ENCODE peak calls at places on chromosomes 11 and 22, in six cellular contexts. J is body of pancreas, T is uterus, M is heart right ventricle, F is AG09309, H is lower leg skin. S is an unnamed sample.

GRCh38 chr22:43270314-43270908 is 72.8 kb downstream of the SCUBE1 start:
- DNase-seq in T (no peak), H (no peak), J (no peak), F (no peak), M (no peak), S (no peak)

GRCh38 chr11:119206512-119207299 is 567 bp downstream of the CBL start:
- DNase-seq in J (peak; percentile 52), M (peak; percentile 67), T (peak; percentile 59), H (peak; percentile 39), F (no peak), S (peak; percentile 24)

GRCh38 chr11:33324211-33324985 is 67.2 kb downstream of the HIPK3 start:
- DNase-seq in T (no peak), H (no peak), M (no peak), F (no peak), J (no peak), S (no peak)

GRCh38 chr11:44969853-44970252 is 19.2 kb upstream of the TP53I11 start:
- DNase-seq in F (no peak), M (no peak), H (no peak), J (no peak), T (no peak), S (no peak)

GRCh38 chr11:12087075-12087775 is 23.2 kb upstream of the MICAL2 start:
- DNase-seq in J (no peak), F (peak; percentile 64), H (peak; percentile 66), M (no peak), T (no peak), S (peak; percentile 51)

GRCh38 chr11:18726040-18726439 is at the start of gene IGSF22:
- DNase-seq in H (no peak), F (no peak), T (no peak), J (no peak), M (no peak), S (no peak)

GRCh38 chr11:65486570-65487466 is 12.0 kb upstream of the MALAT1 start:
- DNase-seq in F (no peak), H (no peak), M (no peak), J (no peak), T (no peak), S (no peak)

GRCh38 chr22:31269892-31270574 is 22.3 kb downstream of the PIK3IP1 start:
- DNase-seq in J (no peak), F (no peak), M (no peak), H (no peak), T (no peak), S (no peak)

GRCh38 chr11:1998861-1999260 is 1.2 kb upstream of the H19 start:
- DNase-seq in T (no peak), F (no peak), J (no peak), M (no peak), H (no peak), S (no peak)

GRCh38 chr22:23457586-23457985 is 122.5 kb downstream of the IGLL1 start:
- DNase-seq in T (no peak), F (no peak), M (no peak), J (no peak), H (no peak), S (no peak)

GRCh38 chr22:33006220-33006954 is 51.8 kb downstream of the SYN3 start:
- DNase-seq in T (no peak), H (peak; percentile 30), J (no peak), M (no peak), F (no peak), S (no peak)

GRCh38 chr11:19281041-19281440 is 40.3 kb upstream of the E2F8 start:
- DNase-seq in F (no peak), M (no peak), H (no peak), J (no peak), T (no peak), S (peak; percentile 35)

GRCh38 chr11:87392665-87393064 is 354.9 kb downstream of the TMEM135 start:
- DNase-seq in F (no peak), T (no peak), H (no peak), J (no peak), M (no peak), S (no peak)

GRCh38 chr11:64065141-64065465 is 29.4 kb downstream of the FLRT1 start:
- DNase-seq in M (no peak), H (no peak), T (no peak), F (no peak), J (no peak), S (no peak)

GRCh38 chr22:49305966-49306631 is 521.6 kb downstream of the BRD1 start:
- DNase-seq in J (peak; percentile 9), M (no peak), F (no peak), H (no peak), T (no peak), S (no peak)

GRCh38 chr11:86743223-86744118 is 56.9 kb upstream of the PRSS23 start:
- DNase-seq in T (peak; percentile 56), M (no peak), H (peak; percentile 76), J (no peak), F (peak; percentile 91), S (no peak)

GRCh38 chr22:23579870-23580585 is at the start of gene IGLL1:
- DNase-seq in H (no peak), F (no peak), M (no peak), J (no peak), T (no peak), S (no peak)

GRCh38 chr11:44573333-44573732 is 7.9 kb downstream of the CD82 start:
- DNase-seq in F (no peak), T (no peak), M (no peak), H (no peak), J (no peak), S (no peak)

GRCh38 chr11:119525180-119525854 is 102.3 kb upstream of the THY1 start:
- DNase-seq in H (no peak), T (no peak), M (no peak), J (no peak), F (no peak), S (no peak)

GRCh38 chr11:66617148-66617814 is 851 bp downstream of the RBM14 start:
- DNase-seq in T (no peak), J (no peak), M (peak; percentile 80), F (no peak), H (peak; percentile 71), S (no peak)

GRCh38 chr22:35037089-35037488 is 28.9 kb upstream of the ISX start:
- DNase-seq in J (no peak), M (no peak), T (no peak), H (no peak), F (no peak), S (no peak)

GRCh38 chr11:93219440-93219839 is 21.6 kb upstream of the SLC36A4 start:
- DNase-seq in T (no peak), J (no peak), M (no peak), H (no peak), F (no peak), S (no peak)

GRCh38 chr11:7165911-7166310 is 77.1 kb downstream of the RBMXL2 start:
- DNase-seq in T (no peak), H (no peak), F (no peak), J (no peak), M (no peak), S (no peak)

GRCh38 chr22:25965331-25965730 is 203.9 kb upstream of the SEZ6L start:
- DNase-seq in F (no peak), H (no peak), T (no peak), J (no peak), M (no peak), S (no peak)

GRCh38 chr11:29258411-29258810 is 758.4 kb downstream of the KCNA4 start:
- DNase-seq in H (no peak), M (no peak), J (no peak), T (no peak), F (no peak), S (no peak)

GRCh38 chr11:29263971-29264682 is 752.7 kb downstream of the KCNA4 start:
- DNase-seq in J (no peak), H (no peak), T (no peak), M (no peak), F (peak; percentile 37), S (no peak)

GRCh38 chr11:29261831-29262230 is 755.0 kb downstream of the KCNA4 start:
- DNase-seq in M (no peak), J (no peak), T (no peak), F (no peak), H (no peak), S (no peak)

GRCh38 chr11:29256580-29256979 is 760.2 kb downstream of the KCNA4 start:
- DNase-seq in T (no peak), H (no peak), J (no peak), M (no peak), F (no peak), S (no peak)

GRCh38 chr11:29260939-29261705 is 755.7 kb downstream of the KCNA4 start:
- DNase-seq in J (no peak), H (no peak), T (no peak), F (no peak), M (no peak), S (no peak)
- TF ChIP-seq CTCF in J (no peak), H (no peak), T (no peak), F (peak; percentile 10), M (no peak), S (no peak)

DNA sequence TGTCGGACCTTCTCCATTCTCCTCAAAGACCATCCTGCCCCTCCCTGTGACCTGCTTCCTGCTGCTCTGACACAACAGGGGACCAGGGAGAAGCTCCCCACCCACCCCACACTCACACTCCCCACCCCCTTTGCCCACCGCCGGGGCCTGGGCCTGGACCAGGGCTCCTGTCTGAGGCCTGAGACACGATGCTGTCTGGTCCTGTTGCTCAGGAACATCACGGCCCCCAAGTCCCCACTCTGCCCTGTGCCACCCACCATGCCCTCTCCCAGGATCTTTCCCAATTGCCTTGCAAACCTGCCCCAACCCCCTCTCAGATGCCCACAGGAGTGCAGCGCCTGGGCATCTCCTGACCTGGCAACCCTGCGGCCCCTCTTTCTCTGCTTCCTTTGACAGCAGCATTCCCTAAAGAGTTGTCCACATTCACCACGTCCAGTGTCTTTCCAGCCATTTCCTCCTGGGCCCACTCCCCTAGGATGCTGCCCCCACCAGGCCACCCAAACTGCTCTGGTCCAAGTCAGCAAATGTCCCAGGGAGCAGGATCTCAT is 10.8 kb downstream of the CSF2RB start:
- DNase-seq in J (no peak), H (no peak), M (no peak), T (no peak), F (no peak), S (no peak)
- TF ChIP-seq CTCF in J (no peak), H (no peak), M (no peak), T (no peak), F (no peak), S (no peak)

DNA sequence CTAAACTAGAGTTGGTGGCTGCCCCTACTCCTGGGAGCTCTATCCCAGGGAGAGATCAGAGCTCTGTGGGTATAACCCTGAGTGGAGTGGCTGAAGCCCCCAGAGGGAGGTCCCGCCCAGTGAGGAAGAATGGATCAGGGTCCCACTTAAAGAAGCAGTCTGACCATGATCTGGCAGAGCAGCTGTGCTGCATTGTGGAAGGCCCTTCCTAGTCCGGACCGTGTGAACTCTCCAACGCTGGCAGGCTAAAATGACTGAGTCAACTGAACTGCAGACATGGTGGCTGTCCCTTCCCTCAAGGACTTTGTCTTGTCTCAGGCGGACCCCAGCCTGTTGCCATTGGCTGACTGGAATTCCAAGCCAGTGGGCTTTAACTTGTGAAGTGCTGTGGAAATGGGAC is 494.2 kb downstream of the FAM181B start:
- DNase-seq in F (no peak), M (no peak), H (no peak), T (no peak), J (no peak), S (no peak)
- TF ChIP-seq CTCF in F (no peak), M (no peak), H (no peak), T (no peak), J (no peak), S (no peak)

DNA sequence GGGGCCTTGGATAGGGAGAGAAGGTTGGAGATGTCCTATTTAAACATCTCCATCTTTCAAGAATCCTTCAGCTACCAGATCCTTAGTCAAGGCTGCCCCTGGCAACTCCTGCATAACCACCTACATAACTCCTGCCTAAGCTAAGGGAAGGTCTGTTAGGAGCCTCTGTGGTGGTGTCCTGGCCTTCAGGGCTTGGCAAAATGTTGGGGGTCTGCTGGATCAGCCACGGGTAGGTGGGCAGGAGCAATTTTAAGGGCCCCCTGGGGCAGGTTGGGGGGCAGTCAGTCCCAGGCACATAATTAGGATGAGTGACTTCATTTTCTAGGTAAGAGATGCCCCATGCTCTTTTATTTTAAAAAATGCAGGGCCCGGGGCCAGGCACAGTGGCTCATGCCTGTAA is 25.9 kb downstream of the USH1C start:
- DNase-seq in M (no peak), H (no peak), F (no peak), T (no peak), J (no peak), S (no peak)
- TF ChIP-seq CTCF in M (no peak), H (no peak), F (no peak), T (no peak), J (no peak), S (no peak)